ENCODE peak calls at places on chromosomes 13 and 19, in eight cellular contexts. G is naive thymus-derived CD4-positive, alpha-beta T cell; N is OCI-LY7; C is keratinocyte; R is GM23338; J is ovary; Z is left lung; T is CD8-positive, alpha-beta memory T cell. E is an unnamed sample. For H3K4me1, the result is how much of the 10 kb centered on the place peaks cover.

GRCh38 chr13:36057041-36057440 is 74.1 kb downstream of the DCLK1 start:
- DNase-seq in N (no peak), Z (no peak), C (no peak), T (no peak), G (no peak), R (peak), J (no peak), E (no peak)

GRCh38 chr13:113050856-113051431 is 54.6 kb upstream of the F7 start:
- DNase-seq in N (no peak), G (no peak), Z (peak), T (no peak), R (peak), C (no peak), J (no peak), E (no peak)

GRCh38 chr19:29006057-29006735 is 206.8 kb downstream of the UQCRFS1 start:
- DNase-seq in Z (no peak), C (no peak), N (no peak), J (no peak), R (no peak), G (no peak), T (no peak), E (no peak)

GRCh38 chr19:28633223-28634030 is 579.5 kb downstream of the UQCRFS1 start:
- DNase-seq in T (peak), G (no peak), R (peak), Z (peak), N (peak), J (no peak), C (no peak), E (no peak)

GRCh38 chr19:8641908-8642547 is 11.6 kb downstream of the NFILZ start:
- DNase-seq in T (peak), J (no peak), Z (no peak), G (peak), R (peak), C (no peak), N (peak), E (no peak)

GRCh38 chr19:15265849-15266248 is 33.6 kb upstream of the EPHX3 start:
- DNase-seq in J (peak), C (no peak), N (no peak), R (no peak), G (no peak), Z (peak), T (no peak), E (peak)

GRCh38 chr19:29858000-29858596 is 46.3 kb downstream of the CCNE1 start:
- DNase-seq in G (no peak), J (no peak), R (peak), T (peak), C (no peak), N (peak), Z (no peak), E (no peak)

GRCh38 chr19:13417054-13417453 is 89.2 kb downstream of the CACNA1A start:
- DNase-seq in G (no peak), T (no peak), R (no peak), Z (no peak), N (peak), J (no peak), C (no peak), E (peak)

GRCh38 chr19:42322305-42322704 is 3.1 kb upstream of the MEGF8 start:
- DNase-seq in N (no peak), R (no peak), G (no peak), Z (no peak), J (no peak), T (no peak), C (no peak), E (no peak)

GRCh38 chr19:42324655-42325307 is 654 bp upstream of the MEGF8 start:
- DNase-seq in G (no peak), T (no peak), N (no peak), Z (no peak), R (no peak), J (peak), C (no peak), E (no peak)

GRCh38 chr19:42325308-42325895 is at the start of gene MEGF8:
- DNase-seq in Z (peak), C (peak), T (peak), G (peak), R (peak), N (peak), J (peak), E (peak)

GRCh38 chr19:42323473-42323851 is 2.0 kb upstream of the MEGF8 start:
- DNase-seq in C (no peak), T (no peak), Z (no peak), G (no peak), N (no peak), J (no peak), R (peak), E (no peak)

GRCh38 chr19:42323852-42324654 is 1.4 kb upstream of the MEGF8 start:
- DNase-seq in Z (no peak), N (no peak), C (no peak), R (peak), J (no peak), T (no peak), G (no peak), E (no peak)
- H3K4me3 ChIP-seq in Z (no peak), N (peak), C (no peak), R (peak), J (peak), T (no peak), G (no peak), E (peak)

DNA sequence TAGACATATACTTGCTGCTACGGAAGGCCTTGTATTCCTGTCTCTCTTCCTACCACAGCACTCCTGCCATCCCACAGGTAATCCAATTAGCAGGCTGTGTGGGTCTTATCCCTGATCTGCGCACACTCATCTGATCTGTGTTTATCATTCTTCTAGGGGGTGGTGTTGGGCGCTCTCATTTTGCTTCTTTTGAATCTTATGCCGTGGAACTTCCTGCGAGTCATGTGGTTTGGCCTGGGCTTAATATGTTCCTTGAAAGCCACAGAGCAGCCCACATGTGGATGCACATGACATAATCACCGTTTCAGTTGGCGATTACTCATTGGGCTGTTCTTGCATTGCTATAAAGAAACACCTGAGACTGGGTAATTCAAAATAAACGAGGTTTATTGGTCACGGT is 7.5 kb downstream of the RASA3 start:
- DNase-seq in G (peak), T (peak), C (no peak), N (no peak), Z (no peak), R (no peak), J (no peak), E (no peak)
- H3K4me1 ChIP-seq in G (half or more), T (half or more), C (under half), N (under half), Z (half or more), R (under half), J (under half), E (half or more)

GRCh38 chr13:98915563-98916348 is 62.1 kb downstream of the DOCK9 start:
- DNase-seq in T (no peak), J (no peak), R (no peak), C (no peak), Z (no peak), N (no peak), G (no peak), E (no peak)
- H3K27ac ChIP-seq in T (no peak), J (no peak), R (no peak), C (no peak), Z (no peak), N (no peak), G (no peak), E (no peak)

GRCh38 chr19:11089254-11090013 is at the start of gene LDLR:
- DNase-seq in R (peak), J (peak), C (no peak), N (peak), T (peak), G (peak), Z (peak), E (peak)

GRCh38 chr19:11092181-11092538 is 2.9 kb downstream of the LDLR start:
- DNase-seq in G (peak), N (no peak), R (no peak), T (peak), Z (no peak), J (no peak), C (no peak), E (no peak)

GRCh38 chr19:11088508-11089253 is 582 bp upstream of the LDLR start:
- DNase-seq in N (no peak), Z (no peak), C (no peak), J (peak), T (no peak), R (no peak), G (no peak), E (no peak)

GRCh38 chr19:11090264-11091032 is 1.2 kb downstream of the LDLR start:
- DNase-seq in T (peak), R (peak), C (no peak), Z (peak), N (peak), G (peak), J (peak), E (peak)

GRCh38 chr19:11091343-11092153 is 2.3 kb downstream of the LDLR start:
- DNase-seq in R (peak), N (no peak), C (no peak), G (peak), J (no peak), T (peak), Z (peak), E (no peak)
- H3K4me3 ChIP-seq in R (peak), N (peak), C (peak), G (peak), J (peak), T (peak), Z (peak), E (peak)

GRCh38 chr13:109135018-109135417 is 505.6 kb downstream of the MYO16 start:
- DNase-seq in G (no peak), J (no peak), T (no peak), R (no peak), Z (no peak), N (peak), C (no peak), E (no peak)
- H3K4me1 ChIP-seq in G (under half), J (under half), T (under half), R (under half), Z (under half), N (half or more), C (under half), E (under half)

GRCh38 chr19:17327654-17328516 is 6.8 kb downstream of the ANO8 start:
- DNase-seq in N (no peak), G (peak), C (no peak), R (peak), Z (peak), T (peak), J (peak), E (no peak)

GRCh38 chr19:17327068-17327653 is 7.5 kb downstream of the ANO8 start:
- DNase-seq in C (no peak), Z (no peak), T (no peak), G (no peak), N (no peak), R (no peak), J (no peak), E (no peak)

GRCh38 chr19:17329768-17330545 is 4.7 kb downstream of the ANO8 start:
- DNase-seq in G (no peak), T (no peak), J (no peak), N (no peak), Z (no peak), R (no peak), C (no peak), E (no peak)

GRCh38 chr19:17329061-17329767 is 5.4 kb downstream of the ANO8 start:
- DNase-seq in T (no peak), N (no peak), C (no peak), J (no peak), G (no peak), R (peak), Z (no peak), E (no peak)

DNA sequence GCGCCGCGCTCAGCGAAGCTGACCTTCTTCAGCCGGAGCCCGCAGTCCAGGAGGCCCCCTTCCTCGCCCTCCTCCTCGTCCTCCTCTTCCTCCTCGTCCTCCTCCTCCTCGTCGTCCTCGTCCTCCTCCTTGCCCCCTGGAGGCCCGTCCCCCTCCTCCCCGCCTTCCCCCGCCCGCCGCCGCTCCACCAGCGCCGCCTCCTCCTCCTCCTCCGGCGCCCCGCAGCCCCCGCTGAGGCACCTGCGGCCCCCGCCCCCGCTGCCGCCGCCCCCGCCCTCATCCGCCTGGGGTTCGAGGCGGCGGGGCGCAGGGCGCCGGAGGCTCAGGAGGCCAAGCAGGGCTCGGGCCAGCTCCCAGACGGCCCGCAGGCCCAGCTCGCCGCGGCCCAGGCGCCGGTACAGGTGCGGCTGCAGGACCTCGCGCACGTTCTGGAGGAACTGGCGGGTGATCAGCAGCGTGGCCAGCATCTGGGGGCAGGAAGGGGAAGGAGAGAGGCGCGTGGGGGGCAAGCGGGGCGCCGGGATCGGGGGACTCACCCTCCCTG is 6.1 kb downstream of the ANO8 start:
- DNase-seq in G (no peak), C (no peak), J (no peak), R (peak), T (peak), N (no peak), Z (no peak), E (no peak)
- H3K27ac ChIP-seq in G (peak), C (no peak), J (no peak), R (peak), T (peak), N (no peak), Z (no peak), E (no peak)

GRCh38 chr19:34131100-34131499 is 41.2 kb upstream of the LSM14A start:
- DNase-seq in G (no peak), J (no peak), C (no peak), R (no peak), Z (no peak), N (no peak), T (no peak), E (no peak)

GRCh38 chr19:34134190-34135032 is 37.9 kb upstream of the LSM14A start:
- DNase-seq in T (peak), J (peak), Z (peak), C (peak), N (peak), R (peak), G (peak), E (peak)

GRCh38 chr19:34136127-34136526 is 36.2 kb upstream of the LSM14A start:
- DNase-seq in R (no peak), G (no peak), C (no peak), T (no peak), J (no peak), N (no peak), Z (no peak), E (no peak)

GRCh38 chr19:34135033-34135370 is 37.3 kb upstream of the LSM14A start:
- DNase-seq in J (no peak), N (no peak), R (no peak), G (no peak), T (no peak), Z (no peak), C (no peak), E (no peak)

DNA sequence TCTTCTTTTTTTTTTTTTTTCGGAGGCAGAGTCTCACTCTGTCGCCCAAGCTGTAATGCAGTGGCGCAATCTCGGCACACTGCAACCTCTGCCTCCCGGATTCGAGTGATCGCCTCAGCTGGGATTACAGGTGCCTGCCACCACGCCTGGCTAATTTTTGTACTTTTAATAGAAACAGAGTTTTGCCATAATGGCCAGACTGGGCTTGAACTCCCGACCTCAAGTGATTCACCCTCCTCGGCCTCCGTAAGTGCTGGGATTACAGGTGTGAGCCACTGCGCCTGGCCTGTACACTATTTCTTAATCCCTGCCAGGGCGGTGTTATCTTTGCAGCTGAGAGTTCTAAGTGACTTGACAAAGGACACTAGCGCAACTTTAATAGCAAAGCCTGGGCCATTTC is 36.9 kb upstream of the LSM14A start:
- DNase-seq in R (no peak), Z (no peak), T (no peak), G (no peak), C (no peak), N (no peak), J (peak), E (no peak)
- H3K4me3 ChIP-seq in R (peak), Z (no peak), T (no peak), G (peak), C (no peak), N (peak), J (no peak), E (no peak)

DNA sequence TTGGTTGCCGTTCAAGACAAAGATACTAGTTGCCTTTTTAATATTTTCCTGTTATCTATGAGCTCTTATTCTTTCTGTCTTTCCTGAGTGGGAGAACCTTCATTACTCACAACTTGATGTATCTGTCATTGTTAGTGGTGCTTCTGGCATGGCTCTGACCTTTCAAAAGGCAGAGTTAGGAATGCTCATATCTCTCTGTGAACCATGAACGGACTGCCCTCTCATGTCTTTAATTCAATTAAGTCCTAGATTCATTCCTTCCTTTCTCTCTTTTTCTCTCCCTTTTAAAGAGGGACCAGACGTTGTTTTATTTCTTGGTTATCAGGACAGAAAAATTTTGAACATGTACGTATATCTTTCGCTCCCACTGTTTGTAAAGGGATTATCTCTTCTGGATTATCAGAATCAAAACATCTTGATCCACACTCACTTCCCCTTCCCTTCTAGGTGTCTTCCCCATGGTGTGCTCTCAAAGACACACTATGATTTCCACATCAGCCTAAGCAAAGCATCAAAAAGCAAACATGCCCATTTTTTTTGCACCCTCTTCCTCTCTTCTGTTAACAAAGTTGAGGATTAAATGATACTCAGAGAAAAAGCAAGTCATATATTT is 90.3 kb downstream of the LRCH1 start:
- DNase-seq in C (no peak), R (no peak), N (no peak), T (no peak), J (no peak), G (no peak), Z (no peak), E (no peak)
- H3K4me1 ChIP-seq in C (under half), R (under half), N (under half), T (under half), J (under half), G (under half), Z (under half), E (under half)

DNA sequence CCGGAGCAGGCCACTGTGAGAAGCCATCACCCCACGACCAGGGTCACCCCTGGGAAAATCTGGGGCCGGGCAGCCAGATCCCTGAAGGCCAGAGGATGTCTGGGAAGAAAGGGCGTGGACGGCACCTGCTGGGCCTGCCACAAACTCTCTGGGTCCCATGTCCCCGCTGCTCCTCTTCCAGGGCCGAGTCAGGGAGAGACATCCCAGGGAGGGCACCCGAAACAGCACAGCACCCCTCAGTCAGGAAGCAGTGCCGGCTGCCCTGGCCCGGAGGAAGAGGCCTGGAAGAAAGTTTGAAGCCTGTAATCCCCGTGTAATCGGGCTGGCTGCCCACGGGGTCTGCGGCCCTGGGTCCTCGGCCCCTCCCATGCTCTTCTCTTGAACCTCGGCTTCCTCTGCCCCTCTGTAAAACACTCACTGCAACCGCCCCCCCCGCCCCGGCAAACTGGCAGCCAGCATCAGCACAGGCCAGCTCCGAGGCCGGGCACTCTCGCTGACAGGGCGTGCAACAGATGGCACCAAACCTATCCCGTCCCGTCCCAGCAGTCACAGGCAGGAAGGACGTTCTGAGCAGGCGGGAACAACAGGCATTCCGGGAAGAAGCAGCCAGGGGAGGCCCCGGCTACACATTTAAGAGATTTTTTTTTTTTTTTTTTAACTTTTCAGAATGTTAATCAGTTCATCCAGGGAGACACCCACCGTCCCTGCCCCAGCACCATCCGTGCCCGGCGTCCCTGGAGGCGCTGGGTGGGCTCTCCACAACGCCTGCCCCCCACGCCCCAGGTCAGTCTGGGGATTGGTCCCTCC is 1.5 kb downstream of the SBNO2 start:
- DNase-seq in G (no peak), C (no peak), T (no peak), J (no peak), N (no peak), R (no peak), Z (no peak), E (peak)
- H3K27ac ChIP-seq in G (peak), C (peak), T (peak), J (peak), N (no peak), R (peak), Z (peak), E (peak)